ENCODE peak calls at places on chromosomes 5 and 9, in eight cellular contexts. One of them, this sample, is unnamed.

GRCh38 chr5:422323-423232 is 20.4 kb upstream of the EXOC3 start:
- DNase-seq in sigmoid colon: peak
- DNase-seq in neural progenitor cell: no peak
- DNase-seq in neural crest cell: no peak
- DNase-seq in pancreas: no peak
- DNase-seq in lung: no peak
- DNase-seq in AG10803: no peak
- DNase-seq in A549: no peak
- DNase-seq in this sample: no peak

GRCh38 chr5:71632168-71632567 is 45.0 kb downstream of the MCCC2 start:
- DNase-seq in A549: no peak
- DNase-seq in neural progenitor cell: no peak
- DNase-seq in neural crest cell: no peak
- DNase-seq in sigmoid colon: no peak
- DNase-seq in AG10803: no peak
- DNase-seq in lung: no peak
- DNase-seq in pancreas: no peak
- DNase-seq in this sample: no peak

GRCh38 chr9:35294066-35294465 is 132.3 kb downstream of the UNC13B start:
- DNase-seq in neural crest cell: no peak
- DNase-seq in A549: no peak
- DNase-seq in lung: no peak
- DNase-seq in pancreas: no peak
- DNase-seq in sigmoid colon: no peak
- DNase-seq in neural progenitor cell: peak
- DNase-seq in AG10803: no peak
- DNase-seq in this sample: no peak

GRCh38 chr5:157611571-157612067 is 36.0 kb upstream of the ADAM19 start:
- DNase-seq in neural crest cell: no peak
- DNase-seq in lung: no peak
- DNase-seq in neural progenitor cell: no peak
- DNase-seq in A549: no peak
- DNase-seq in pancreas: no peak
- DNase-seq in sigmoid colon: no peak
- DNase-seq in AG10803: no peak
- DNase-seq in this sample: no peak

GRCh38 chr5:169263591-169263990 is 37.3 kb downstream of the SLIT3 start:
- DNase-seq in pancreas: no peak
- DNase-seq in lung: no peak
- DNase-seq in neural progenitor cell: no peak
- DNase-seq in neural crest cell: no peak
- DNase-seq in A549: no peak
- DNase-seq in sigmoid colon: no peak
- DNase-seq in AG10803: peak
- DNase-seq in this sample: no peak

GRCh38 chr5:43627028-43627427 is 24.0 kb downstream of the NNT start:
- DNase-seq in sigmoid colon: no peak
- DNase-seq in neural progenitor cell: peak
- DNase-seq in pancreas: peak
- DNase-seq in A549: peak
- DNase-seq in lung: no peak
- DNase-seq in AG10803: peak
- DNase-seq in neural crest cell: peak
- DNase-seq in this sample: no peak

GRCh38 chr9:124754289-124754688 is 16.8 kb downstream of the NR6A1 start:
- DNase-seq in neural crest cell: no peak
- DNase-seq in AG10803: peak
- DNase-seq in neural progenitor cell: no peak
- DNase-seq in A549: peak
- DNase-seq in sigmoid colon: no peak
- DNase-seq in pancreas: no peak
- DNase-seq in lung: no peak
- DNase-seq in this sample: no peak

GRCh38 chr9:116516456-116516855 is 170.6 kb upstream of the TRIM32 start:
- DNase-seq in lung: no peak
- DNase-seq in sigmoid colon: no peak
- DNase-seq in A549: no peak
- DNase-seq in pancreas: no peak
- DNase-seq in neural progenitor cell: no peak
- DNase-seq in neural crest cell: no peak
- DNase-seq in AG10803: no peak
- DNase-seq in this sample: no peak

GRCh38 chr9:109507421-109507838 is 9.3 kb upstream of the PTPN3 start:
- DNase-seq in pancreas: no peak
- DNase-seq in lung: no peak
- DNase-seq in A549: peak
- DNase-seq in AG10803: peak
- DNase-seq in sigmoid colon: no peak
- DNase-seq in neural progenitor cell: no peak
- DNase-seq in neural crest cell: no peak
- DNase-seq in this sample: no peak

GRCh38 chr5:82422001-82422740 is 144.0 kb upstream of the RPS23 start:
- DNase-seq in pancreas: no peak
- DNase-seq in sigmoid colon: no peak
- DNase-seq in A549: no peak
- DNase-seq in neural progenitor cell: no peak
- DNase-seq in AG10803: no peak
- DNase-seq in lung: no peak
- DNase-seq in neural crest cell: no peak
- DNase-seq in this sample: no peak

GRCh38 chr5:127549551-127549950 is 32.1 kb downstream of the PRRC1 start:
- DNase-seq in A549: no peak
- DNase-seq in neural progenitor cell: no peak
- DNase-seq in sigmoid colon: no peak
- DNase-seq in AG10803: peak
- DNase-seq in neural crest cell: no peak
- DNase-seq in lung: no peak
- DNase-seq in pancreas: no peak
- DNase-seq in this sample: no peak

GRCh38 chr9:37464006-37464405 is 1.2 kb downstream of the ZBTB5 start:
- DNase-seq in pancreas: no peak
- DNase-seq in AG10803: no peak
- DNase-seq in A549: no peak
- DNase-seq in sigmoid colon: no peak
- DNase-seq in lung: no peak
- DNase-seq in neural crest cell: no peak
- DNase-seq in neural progenitor cell: no peak
- DNase-seq in this sample: no peak

DNA sequence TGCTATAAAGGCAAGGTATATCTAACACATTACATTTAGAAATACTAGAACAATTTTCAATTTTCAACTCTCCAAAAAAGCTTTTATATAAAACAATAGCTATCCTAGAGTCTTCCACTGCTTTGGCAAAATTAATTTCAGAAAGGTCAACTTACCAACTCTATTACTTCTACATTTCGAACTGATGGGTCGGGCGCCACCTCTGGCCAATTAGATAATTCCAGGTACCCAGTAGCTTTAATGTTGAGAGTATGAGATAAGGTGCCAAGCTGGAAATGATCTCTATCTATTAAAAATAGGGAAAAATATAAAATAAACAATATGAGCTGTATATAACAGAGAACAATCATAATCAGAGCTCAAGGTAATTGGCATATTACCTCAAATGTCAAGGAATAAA is 166.6 kb downstream of the AP3B1 start:
- DNase-seq in pancreas: no peak
- DNase-seq in lung: no peak
- DNase-seq in AG10803: no peak
- DNase-seq in neural progenitor cell: peak
- DNase-seq in sigmoid colon: no peak
- DNase-seq in A549: peak
- DNase-seq in neural crest cell: no peak
- DNase-seq in this sample: no peak
- TF ChIP-seq CTCF in pancreas: no peak
- TF ChIP-seq CTCF in lung: no peak
- TF ChIP-seq CTCF in AG10803: peak
- TF ChIP-seq CTCF in neural progenitor cell: peak
- TF ChIP-seq CTCF in sigmoid colon: no peak
- TF ChIP-seq CTCF in A549: peak
- TF ChIP-seq CTCF in neural crest cell: peak
- TF ChIP-seq CTCF in this sample: peak

GRCh38 chr5:137019229-137019628 is 479.9 kb downstream of the SPOCK1 start:
- DNase-seq in AG10803: no peak
- DNase-seq in lung: no peak
- DNase-seq in neural crest cell: no peak
- DNase-seq in sigmoid colon: no peak
- DNase-seq in neural progenitor cell: no peak
- DNase-seq in pancreas: no peak
- DNase-seq in A549: no peak
- DNase-seq in this sample: no peak

GRCh38 chr5:137014731-137015130 is 484.4 kb downstream of the SPOCK1 start:
- DNase-seq in pancreas: no peak
- DNase-seq in AG10803: no peak
- DNase-seq in sigmoid colon: no peak
- DNase-seq in neural progenitor cell: no peak
- DNase-seq in lung: no peak
- DNase-seq in neural crest cell: no peak
- DNase-seq in A549: no peak
- DNase-seq in this sample: no peak

GRCh38 chr5:137022043-137022442 is 477.1 kb downstream of the SPOCK1 start:
- DNase-seq in neural progenitor cell: no peak
- DNase-seq in AG10803: peak
- DNase-seq in lung: no peak
- DNase-seq in pancreas: no peak
- DNase-seq in A549: no peak
- DNase-seq in neural crest cell: no peak
- DNase-seq in sigmoid colon: no peak
- DNase-seq in this sample: no peak

GRCh38 chr5:137015540-137016116 is 483.5 kb downstream of the SPOCK1 start:
- DNase-seq in A549: no peak
- DNase-seq in AG10803: no peak
- DNase-seq in neural progenitor cell: peak
- DNase-seq in pancreas: no peak
- DNase-seq in sigmoid colon: no peak
- DNase-seq in neural crest cell: no peak
- DNase-seq in lung: peak
- DNase-seq in this sample: no peak

DNA sequence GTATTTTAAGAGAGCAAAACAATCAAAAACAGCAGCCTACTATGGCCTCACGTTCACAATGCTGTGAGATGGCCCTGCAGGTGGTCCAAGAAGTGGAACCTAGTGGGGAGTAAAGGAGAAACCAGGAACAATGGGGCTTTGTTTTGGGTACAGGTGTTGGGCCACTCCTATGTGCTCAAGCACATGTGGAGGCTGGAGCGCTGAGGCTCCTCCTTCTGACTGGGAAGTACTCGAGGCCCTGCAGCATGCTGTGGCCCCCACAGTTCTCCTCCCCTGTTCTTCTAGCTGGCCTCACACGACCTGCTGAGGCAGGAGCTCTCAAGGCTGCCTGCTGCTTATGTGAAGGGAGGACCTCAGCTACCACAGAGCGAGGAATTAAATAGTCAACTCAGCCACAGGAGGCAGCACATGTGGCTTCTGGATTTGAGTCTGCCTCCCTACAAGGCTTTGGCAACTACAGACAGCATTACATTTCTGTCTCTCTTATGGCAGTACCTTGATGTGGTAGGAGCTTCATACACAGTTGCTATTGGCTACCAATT is 482.3 kb downstream of the SPOCK1 start:
- DNase-seq in lung: no peak
- DNase-seq in A549: peak
- DNase-seq in sigmoid colon: no peak
- DNase-seq in pancreas: no peak
- DNase-seq in neural progenitor cell: peak
- DNase-seq in neural crest cell: no peak
- DNase-seq in AG10803: peak
- DNase-seq in this sample: no peak
- TF ChIP-seq CTCF in lung: no peak
- TF ChIP-seq CTCF in A549: no peak
- TF ChIP-seq CTCF in sigmoid colon: no peak
- TF ChIP-seq CTCF in pancreas: no peak
- TF ChIP-seq CTCF in neural progenitor cell: no peak
- TF ChIP-seq CTCF in neural crest cell: peak
- TF ChIP-seq CTCF in AG10803: peak
- TF ChIP-seq CTCF in this sample: no peak

GRCh38 chr5:61167382-61167781 is 5.1 kb upstream of the SMIM15 start:
- DNase-seq in pancreas: peak
- DNase-seq in sigmoid colon: no peak
- DNase-seq in AG10803: peak
- DNase-seq in neural crest cell: no peak
- DNase-seq in A549: peak
- DNase-seq in lung: no peak
- DNase-seq in neural progenitor cell: no peak
- DNase-seq in this sample: no peak
- TF ChIP-seq CTCF in pancreas: no peak
- TF ChIP-seq CTCF in sigmoid colon: no peak
- TF ChIP-seq CTCF in AG10803: peak
- TF ChIP-seq CTCF in neural crest cell: peak
- TF ChIP-seq CTCF in A549: peak
- TF ChIP-seq CTCF in lung: no peak
- TF ChIP-seq CTCF in neural progenitor cell: peak
- TF ChIP-seq CTCF in this sample: peak

GRCh38 chr5:89260254-89260653 is 377.3 kb upstream of the MEF2C start:
- DNase-seq in neural crest cell: no peak
- DNase-seq in lung: no peak
- DNase-seq in sigmoid colon: no peak
- DNase-seq in A549: no peak
- DNase-seq in AG10803: no peak
- DNase-seq in neural progenitor cell: no peak
- DNase-seq in pancreas: no peak
- DNase-seq in this sample: no peak
- TF ChIP-seq CTCF in neural crest cell: no peak
- TF ChIP-seq CTCF in lung: no peak
- TF ChIP-seq CTCF in sigmoid colon: no peak
- TF ChIP-seq CTCF in A549: no peak
- TF ChIP-seq CTCF in AG10803: no peak
- TF ChIP-seq CTCF in neural progenitor cell: no peak
- TF ChIP-seq CTCF in pancreas: no peak
- TF ChIP-seq CTCF in this sample: no peak